ENCODE peak calls at places on chromosomes 7 and 10, in seven cellular contexts. One of them, this sample, is unnamed.

GRCh38 chr7:47991741-47992311 is 12.4 kb upstream of the HUS1 start:
- DNase-seq in NCI-H2171 treated with DMSO at 0.1 percent for 48 hours: no peak
- DNase-seq in esophagus squamous epithelium: peak; percentile 71
- DNase-seq in activated CD4-positive, alpha-beta T cell treated with anti-CD3 and anti-CD28 coated beads, Interleukin-2, amount 10 ng/mL, durations not matched to agents 7 days and 5 days: peak; percentile 90
- DNase-seq in brain microvascular endothelial cell: peak; percentile 63
- DNase-seq in H54: peak; percentile 81
- DNase-seq in stimulated activated CD8-positive, alpha-beta memory T cell treated with anti-CD3 and anti-CD28 coated beads, Interleukin-4, amount 100 ng/mL, for 4 hours: peak; percentile 70
- DNase-seq in this sample: peak; percentile 48

GRCh38 chr10:60114765-60115586 is 208.6 kb upstream of the CCDC6 start:
- DNase-seq in activated CD4-positive, alpha-beta T cell treated with anti-CD3 and anti-CD28 coated beads, Interleukin-2, amount 10 ng/mL, durations not matched to agents 7 days and 5 days: peak; percentile 35
- DNase-seq in NCI-H2171 treated with DMSO at 0.1 percent for 48 hours: no peak
- DNase-seq in H54: no peak
- DNase-seq in esophagus squamous epithelium: no peak
- DNase-seq in brain microvascular endothelial cell: peak; percentile 55
- DNase-seq in stimulated activated CD8-positive, alpha-beta memory T cell treated with anti-CD3 and anti-CD28 coated beads, Interleukin-4, amount 100 ng/mL, for 4 hours: no peak
- DNase-seq in this sample: peak; percentile 64

GRCh38 chr7:27046854-27047549 is 48.8 kb downstream of the HOXA1 start:
- DNase-seq in stimulated activated CD8-positive, alpha-beta memory T cell treated with anti-CD3 and anti-CD28 coated beads, Interleukin-4, amount 100 ng/mL, for 4 hours: no peak
- DNase-seq in NCI-H2171 treated with DMSO at 0.1 percent for 48 hours: no peak
- DNase-seq in activated CD4-positive, alpha-beta T cell treated with anti-CD3 and anti-CD28 coated beads, Interleukin-2, amount 10 ng/mL, durations not matched to agents 7 days and 5 days: no peak
- DNase-seq in H54: peak; percentile 86
- DNase-seq in esophagus squamous epithelium: no peak
- DNase-seq in brain microvascular endothelial cell: peak; percentile 78
- DNase-seq in this sample: peak; percentile 88

GRCh38 chr7:124566576-124566975 is 199.0 kb downstream of the GPR37 start:
- DNase-seq in H54: peak; percentile 15
- DNase-seq in NCI-H2171 treated with DMSO at 0.1 percent for 48 hours: no peak
- DNase-seq in esophagus squamous epithelium: no peak
- DNase-seq in brain microvascular endothelial cell: peak; percentile 11
- DNase-seq in activated CD4-positive, alpha-beta T cell treated with anti-CD3 and anti-CD28 coated beads, Interleukin-2, amount 10 ng/mL, durations not matched to agents 7 days and 5 days: no peak
- DNase-seq in stimulated activated CD8-positive, alpha-beta memory T cell treated with anti-CD3 and anti-CD28 coated beads, Interleukin-4, amount 100 ng/mL, for 4 hours: no peak
- DNase-seq in this sample: peak; percentile 80

GRCh38 chr10:125033146-125033924 is 91.4 kb downstream of the ZRANB1 start:
- DNase-seq in esophagus squamous epithelium: no peak
- DNase-seq in H54: no peak
- DNase-seq in brain microvascular endothelial cell: no peak
- DNase-seq in activated CD4-positive, alpha-beta T cell treated with anti-CD3 and anti-CD28 coated beads, Interleukin-2, amount 10 ng/mL, durations not matched to agents 7 days and 5 days: no peak
- DNase-seq in NCI-H2171 treated with DMSO at 0.1 percent for 48 hours: no peak
- DNase-seq in stimulated activated CD8-positive, alpha-beta memory T cell treated with anti-CD3 and anti-CD28 coated beads, Interleukin-4, amount 100 ng/mL, for 4 hours: no peak
- DNase-seq in this sample: no peak

GRCh38 chr10:22329150-22329549 is 8.3 kb downstream of the BMI1 start:
- DNase-seq in esophagus squamous epithelium: no peak
- DNase-seq in brain microvascular endothelial cell: no peak
- DNase-seq in activated CD4-positive, alpha-beta T cell treated with anti-CD3 and anti-CD28 coated beads, Interleukin-2, amount 10 ng/mL, durations not matched to agents 7 days and 5 days: no peak
- DNase-seq in H54: no peak
- DNase-seq in NCI-H2171 treated with DMSO at 0.1 percent for 48 hours: no peak
- DNase-seq in stimulated activated CD8-positive, alpha-beta memory T cell treated with anti-CD3 and anti-CD28 coated beads, Interleukin-4, amount 100 ng/mL, for 4 hours: no peak
- DNase-seq in this sample: no peak

GRCh38 chr7:138663741-138664710 is 37.1 kb downstream of the SVOPL start:
- DNase-seq in stimulated activated CD8-positive, alpha-beta memory T cell treated with anti-CD3 and anti-CD28 coated beads, Interleukin-4, amount 100 ng/mL, for 4 hours: no peak
- DNase-seq in NCI-H2171 treated with DMSO at 0.1 percent for 48 hours: peak; percentile 15
- DNase-seq in esophagus squamous epithelium: no peak
- DNase-seq in brain microvascular endothelial cell: peak; percentile 15
- DNase-seq in activated CD4-positive, alpha-beta T cell treated with anti-CD3 and anti-CD28 coated beads, Interleukin-2, amount 10 ng/mL, durations not matched to agents 7 days and 5 days: no peak
- DNase-seq in H54: no peak
- DNase-seq in this sample: peak; percentile 31

GRCh38 chr10:119339099-119339498 is 131.7 kb downstream of the GRK5 start:
- DNase-seq in stimulated activated CD8-positive, alpha-beta memory T cell treated with anti-CD3 and anti-CD28 coated beads, Interleukin-4, amount 100 ng/mL, for 4 hours: no peak
- DNase-seq in NCI-H2171 treated with DMSO at 0.1 percent for 48 hours: no peak
- DNase-seq in H54: no peak
- DNase-seq in esophagus squamous epithelium: no peak
- DNase-seq in brain microvascular endothelial cell: no peak
- DNase-seq in activated CD4-positive, alpha-beta T cell treated with anti-CD3 and anti-CD28 coated beads, Interleukin-2, amount 10 ng/mL, durations not matched to agents 7 days and 5 days: no peak
- DNase-seq in this sample: no peak

GRCh38 chr10:15516284-15516956 is 145.3 kb upstream of the FAM171A1 start:
- DNase-seq in brain microvascular endothelial cell: no peak
- DNase-seq in stimulated activated CD8-positive, alpha-beta memory T cell treated with anti-CD3 and anti-CD28 coated beads, Interleukin-4, amount 100 ng/mL, for 4 hours: no peak
- DNase-seq in H54: no peak
- DNase-seq in activated CD4-positive, alpha-beta T cell treated with anti-CD3 and anti-CD28 coated beads, Interleukin-2, amount 10 ng/mL, durations not matched to agents 7 days and 5 days: no peak
- DNase-seq in esophagus squamous epithelium: no peak
- DNase-seq in NCI-H2171 treated with DMSO at 0.1 percent for 48 hours: no peak
- DNase-seq in this sample: no peak

GRCh38 chr7:151763420-151763984 is 113.4 kb downstream of the PRKAG2 start:
- DNase-seq in activated CD4-positive, alpha-beta T cell treated with anti-CD3 and anti-CD28 coated beads, Interleukin-2, amount 10 ng/mL, durations not matched to agents 7 days and 5 days: no peak
- DNase-seq in stimulated activated CD8-positive, alpha-beta memory T cell treated with anti-CD3 and anti-CD28 coated beads, Interleukin-4, amount 100 ng/mL, for 4 hours: no peak
- DNase-seq in brain microvascular endothelial cell: no peak
- DNase-seq in H54: no peak
- DNase-seq in NCI-H2171 treated with DMSO at 0.1 percent for 48 hours: no peak
- DNase-seq in esophagus squamous epithelium: no peak
- DNase-seq in this sample: no peak

GRCh38 chr7:133682364-133683181 is 429.7 kb downstream of the EXOC4 start:
- DNase-seq in brain microvascular endothelial cell: no peak
- DNase-seq in stimulated activated CD8-positive, alpha-beta memory T cell treated with anti-CD3 and anti-CD28 coated beads, Interleukin-4, amount 100 ng/mL, for 4 hours: no peak
- DNase-seq in activated CD4-positive, alpha-beta T cell treated with anti-CD3 and anti-CD28 coated beads, Interleukin-2, amount 10 ng/mL, durations not matched to agents 7 days and 5 days: no peak
- DNase-seq in H54: no peak
- DNase-seq in NCI-H2171 treated with DMSO at 0.1 percent for 48 hours: no peak
- DNase-seq in esophagus squamous epithelium: no peak
- DNase-seq in this sample: no peak

GRCh38 chr7:157077986-157078644 is 60.6 kb upstream of the UBE3C start:
- DNase-seq in stimulated activated CD8-positive, alpha-beta memory T cell treated with anti-CD3 and anti-CD28 coated beads, Interleukin-4, amount 100 ng/mL, for 4 hours: no peak
- DNase-seq in activated CD4-positive, alpha-beta T cell treated with anti-CD3 and anti-CD28 coated beads, Interleukin-2, amount 10 ng/mL, durations not matched to agents 7 days and 5 days: no peak
- DNase-seq in esophagus squamous epithelium: no peak
- DNase-seq in brain microvascular endothelial cell: peak; percentile 6
- DNase-seq in NCI-H2171 treated with DMSO at 0.1 percent for 48 hours: no peak
- DNase-seq in H54: no peak
- DNase-seq in this sample: no peak

GRCh38 chr10:60186315-60187071 is 203.2 kb downstream of the ANK3 start:
- DNase-seq in brain microvascular endothelial cell: no peak
- DNase-seq in stimulated activated CD8-positive, alpha-beta memory T cell treated with anti-CD3 and anti-CD28 coated beads, Interleukin-4, amount 100 ng/mL, for 4 hours: no peak
- DNase-seq in activated CD4-positive, alpha-beta T cell treated with anti-CD3 and anti-CD28 coated beads, Interleukin-2, amount 10 ng/mL, durations not matched to agents 7 days and 5 days: no peak
- DNase-seq in esophagus squamous epithelium: no peak
- DNase-seq in H54: no peak
- DNase-seq in NCI-H2171 treated with DMSO at 0.1 percent for 48 hours: no peak
- DNase-seq in this sample: peak; percentile 45

GRCh38 chr10:132654708-132655661 is 117.4 kb downstream of the INPP5A start:
- DNase-seq in brain microvascular endothelial cell: peak; percentile 50
- DNase-seq in H54: peak; percentile 72
- DNase-seq in NCI-H2171 treated with DMSO at 0.1 percent for 48 hours: peak; percentile 48
- DNase-seq in stimulated activated CD8-positive, alpha-beta memory T cell treated with anti-CD3 and anti-CD28 coated beads, Interleukin-4, amount 100 ng/mL, for 4 hours: peak; percentile 19
- DNase-seq in activated CD4-positive, alpha-beta T cell treated with anti-CD3 and anti-CD28 coated beads, Interleukin-2, amount 10 ng/mL, durations not matched to agents 7 days and 5 days: peak; percentile 53
- DNase-seq in esophagus squamous epithelium: no peak
- DNase-seq in this sample: peak; percentile 32

GRCh38 chr7:50653116-50653854 is 88.1 kb upstream of the DDC start:
- DNase-seq in stimulated activated CD8-positive, alpha-beta memory T cell treated with anti-CD3 and anti-CD28 coated beads, Interleukin-4, amount 100 ng/mL, for 4 hours: no peak
- DNase-seq in NCI-H2171 treated with DMSO at 0.1 percent for 48 hours: no peak
- DNase-seq in activated CD4-positive, alpha-beta T cell treated with anti-CD3 and anti-CD28 coated beads, Interleukin-2, amount 10 ng/mL, durations not matched to agents 7 days and 5 days: no peak
- DNase-seq in esophagus squamous epithelium: no peak
- DNase-seq in H54: peak; percentile 69
- DNase-seq in brain microvascular endothelial cell: peak; percentile 65
- DNase-seq in this sample: no peak

GRCh38 chr10:50917486-50917885 is 32.1 kb upstream of the A1CF start:
- DNase-seq in esophagus squamous epithelium: no peak
- DNase-seq in activated CD4-positive, alpha-beta T cell treated with anti-CD3 and anti-CD28 coated beads, Interleukin-2, amount 10 ng/mL, durations not matched to agents 7 days and 5 days: no peak
- DNase-seq in H54: no peak
- DNase-seq in stimulated activated CD8-positive, alpha-beta memory T cell treated with anti-CD3 and anti-CD28 coated beads, Interleukin-4, amount 100 ng/mL, for 4 hours: no peak
- DNase-seq in NCI-H2171 treated with DMSO at 0.1 percent for 48 hours: no peak
- DNase-seq in brain microvascular endothelial cell: peak; percentile 75
- DNase-seq in this sample: peak; percentile 73

GRCh38 chr10:3172081-3172445 is 519 bp downstream of the PITRM1 start:
- DNase-seq in NCI-H2171 treated with DMSO at 0.1 percent for 48 hours: no peak
- DNase-seq in stimulated activated CD8-positive, alpha-beta memory T cell treated with anti-CD3 and anti-CD28 coated beads, Interleukin-4, amount 100 ng/mL, for 4 hours: peak; percentile 11
- DNase-seq in activated CD4-positive, alpha-beta T cell treated with anti-CD3 and anti-CD28 coated beads, Interleukin-2, amount 10 ng/mL, durations not matched to agents 7 days and 5 days: no peak
- DNase-seq in H54: peak; percentile 24
- DNase-seq in esophagus squamous epithelium: no peak
- DNase-seq in brain microvascular endothelial cell: peak; percentile 67
- DNase-seq in this sample: peak; percentile 81